ENCODE peak calls at places on chromosomes 5 and 9, in four cellular contexts. One of them, this sample, is unnamed.

GRCh38 chr5:151773979-151774378 is 2.2 kb downstream of the G3BP1 start:
- DNase-seq in astrocyte of the spinal cord: no peak
- DNase-seq in kidney: no peak
- DNase-seq in CD8-positive, alpha-beta T cell: no peak
- DNase-seq in this sample: no peak

GRCh38 chr5:95709967-95710650 is 21.0 kb upstream of the RHOBTB3 start:
- DNase-seq in astrocyte of the spinal cord: no peak
- DNase-seq in kidney: peak; percentile 74
- DNase-seq in CD8-positive, alpha-beta T cell: no peak
- DNase-seq in this sample: no peak

GRCh38 chr9:123225374-123225813 is 43.0 kb downstream of the STRBP start:
- DNase-seq in astrocyte of the spinal cord: peak; percentile 72
- DNase-seq in kidney: no peak
- DNase-seq in CD8-positive, alpha-beta T cell: peak; percentile 54
- DNase-seq in this sample: peak; percentile 15

GRCh38 chr9:5122542-5122941 is 62.9 kb downstream of the INSL6 start:
- DNase-seq in astrocyte of the spinal cord: no peak
- DNase-seq in kidney: no peak
- DNase-seq in CD8-positive, alpha-beta T cell: no peak
- DNase-seq in this sample: no peak

GRCh38 chr5:28632607-28633006 is 1594.2 kb upstream of the CDH9 start:
- DNase-seq in astrocyte of the spinal cord: no peak
- DNase-seq in kidney: no peak
- DNase-seq in CD8-positive, alpha-beta T cell: no peak
- DNase-seq in this sample: no peak

GRCh38 chr5:68962632-68963484 is 131.0 kb upstream of the SLC30A5 start:
- DNase-seq in astrocyte of the spinal cord: peak; percentile 68
- DNase-seq in kidney: peak; percentile 66
- DNase-seq in CD8-positive, alpha-beta T cell: no peak
- DNase-seq in this sample: no peak

GRCh38 chr9:4299006-4299795 is 667 bp downstream of the GLIS3 start:
- DNase-seq in astrocyte of the spinal cord: peak; percentile 63
- DNase-seq in kidney: peak; percentile 83
- DNase-seq in CD8-positive, alpha-beta T cell: peak; percentile 63
- DNase-seq in this sample: no peak

GRCh38 chr5:28012538-28012937 is 974.2 kb upstream of the CDH9 start:
- DNase-seq in astrocyte of the spinal cord: no peak
- DNase-seq in kidney: no peak
- DNase-seq in CD8-positive, alpha-beta T cell: no peak
- DNase-seq in this sample: no peak

GRCh38 chr5:546376-546908 is 22.2 kb upstream of the SLC9A3 start:
- DNase-seq in astrocyte of the spinal cord: no peak
- DNase-seq in kidney: no peak
- DNase-seq in CD8-positive, alpha-beta T cell: no peak
- DNase-seq in this sample: no peak

GRCh38 chr5:6307304-6307703 is 71.0 kb downstream of the MED10 start:
- DNase-seq in astrocyte of the spinal cord: no peak
- DNase-seq in kidney: no peak
- DNase-seq in CD8-positive, alpha-beta T cell: no peak
- DNase-seq in this sample: no peak

GRCh38 chr5:152052470-152052869 is 127.8 kb upstream of the GLRA1 start:
- DNase-seq in astrocyte of the spinal cord: no peak
- DNase-seq in kidney: no peak
- DNase-seq in CD8-positive, alpha-beta T cell: no peak
- DNase-seq in this sample: no peak

GRCh38 chr5:10288600-10289213 is 19.0 kb downstream of the CMBL start:
- DNase-seq in astrocyte of the spinal cord: no peak
- DNase-seq in kidney: peak; percentile 96
- DNase-seq in CD8-positive, alpha-beta T cell: peak; percentile 54
- DNase-seq in this sample: no peak

GRCh38 chr5:72082048-72082447 is 25.2 kb upstream of the MAP1B start:
- DNase-seq in astrocyte of the spinal cord: no peak
- DNase-seq in kidney: no peak
- DNase-seq in CD8-positive, alpha-beta T cell: no peak
- DNase-seq in this sample: no peak

GRCh38 chr9:91746357-91746756 is 203.7 kb downstream of the ROR2 start:
- DNase-seq in astrocyte of the spinal cord: no peak
- DNase-seq in kidney: no peak
- DNase-seq in CD8-positive, alpha-beta T cell: no peak
- DNase-seq in this sample: no peak

GRCh38 chr5:158938181-158938580 is 161.5 kb downstream of the EBF1 start:
- DNase-seq in astrocyte of the spinal cord: no peak
- DNase-seq in kidney: no peak
- DNase-seq in CD8-positive, alpha-beta T cell: no peak
- DNase-seq in this sample: no peak

GRCh38 chr9:121500165-121500478 is 478 bp upstream of the GGTA1 start:
- DNase-seq in astrocyte of the spinal cord: no peak
- DNase-seq in kidney: no peak
- DNase-seq in CD8-positive, alpha-beta T cell: no peak
- DNase-seq in this sample: no peak

GRCh38 chr9:121498150-121498486 is 1.5 kb downstream of the GGTA1 start:
- DNase-seq in astrocyte of the spinal cord: peak; percentile 73
- DNase-seq in kidney: no peak
- DNase-seq in CD8-positive, alpha-beta T cell: peak; percentile 51
- DNase-seq in this sample: peak; percentile 22

GRCh38 chr9:121499427-121500164 is at the start of gene GGTA1:
- DNase-seq in astrocyte of the spinal cord: peak; percentile 37
- DNase-seq in kidney: peak; percentile 87
- DNase-seq in CD8-positive, alpha-beta T cell: no peak
- DNase-seq in this sample: peak; percentile 22

GRCh38 chr9:121499177-121499426 is 542 bp downstream of the GGTA1 start:
- DNase-seq in astrocyte of the spinal cord: no peak
- DNase-seq in kidney: no peak
- DNase-seq in CD8-positive, alpha-beta T cell: no peak
- DNase-seq in this sample: no peak

DNA sequence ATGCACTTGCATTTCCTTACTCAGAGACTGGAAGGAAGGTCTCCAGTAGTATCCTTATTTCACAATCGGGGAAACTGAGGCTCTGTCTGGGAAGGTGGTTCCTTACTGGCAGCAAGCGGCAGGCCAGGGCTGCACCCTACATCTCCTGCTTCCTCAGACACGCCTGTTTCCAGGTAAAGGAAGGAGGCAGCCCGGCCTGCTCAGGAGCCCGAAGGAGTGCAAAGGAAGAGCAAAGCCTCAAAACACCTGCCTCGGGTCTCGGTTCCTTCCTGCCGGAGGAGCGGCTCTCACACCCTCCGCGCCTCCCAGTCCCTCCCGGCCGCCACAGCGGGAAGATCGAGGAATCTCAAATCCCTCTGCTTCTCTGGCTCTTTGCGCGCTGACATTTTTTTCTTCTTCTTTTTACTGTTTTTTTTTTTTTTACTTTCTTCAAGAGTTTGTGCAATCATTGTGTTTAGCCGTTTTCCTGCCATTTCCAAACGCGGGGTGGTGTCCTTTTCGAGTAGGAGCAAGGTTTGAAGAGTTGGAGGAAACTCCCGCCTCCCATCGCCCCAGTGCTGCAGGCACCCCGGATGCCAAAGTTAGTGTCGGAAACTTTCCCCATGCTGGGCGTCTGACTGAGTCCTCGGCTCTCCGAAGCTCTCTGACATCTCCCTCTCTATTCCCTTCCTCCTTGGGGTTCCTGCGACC is 1.0 kb downstream of the GGTA1 start:
- DNase-seq in astrocyte of the spinal cord: peak; percentile 21
- DNase-seq in kidney: no peak
- DNase-seq in CD8-positive, alpha-beta T cell: no peak
- DNase-seq in this sample: peak; percentile 8
- H3K4me3 ChIP-seq in astrocyte of the spinal cord: no peak overlapping the region
- H3K4me3 ChIP-seq in kidney: peak overlapping the region; percentile 58
- H3K4me3 ChIP-seq in CD8-positive, alpha-beta T cell: peak overlapping the region; percentile 47
- H3K4me3 ChIP-seq in this sample: peak overlapping the region; percentile 49

GRCh38 chr5:78509145-78509865 is 139.3 kb downstream of the LHFPL2 start:
- DNase-seq in astrocyte of the spinal cord: no peak
- DNase-seq in kidney: no peak
- DNase-seq in CD8-positive, alpha-beta T cell: peak; percentile 51
- DNase-seq in this sample: no peak

GRCh38 chr5:78511116-78511906 is 137.3 kb downstream of the LHFPL2 start:
- DNase-seq in astrocyte of the spinal cord: no peak
- DNase-seq in kidney: no peak
- DNase-seq in CD8-positive, alpha-beta T cell: no peak
- DNase-seq in this sample: no peak

GRCh38 chr5:78512440-78512839 is 136.1 kb downstream of the LHFPL2 start:
- DNase-seq in astrocyte of the spinal cord: no peak
- DNase-seq in kidney: no peak
- DNase-seq in CD8-positive, alpha-beta T cell: no peak
- DNase-seq in this sample: no peak

GRCh38 chr5:78508231-78508765 is 140.3 kb downstream of the LHFPL2 start:
- DNase-seq in astrocyte of the spinal cord: no peak
- DNase-seq in kidney: no peak
- DNase-seq in CD8-positive, alpha-beta T cell: no peak
- DNase-seq in this sample: no peak

DNA sequence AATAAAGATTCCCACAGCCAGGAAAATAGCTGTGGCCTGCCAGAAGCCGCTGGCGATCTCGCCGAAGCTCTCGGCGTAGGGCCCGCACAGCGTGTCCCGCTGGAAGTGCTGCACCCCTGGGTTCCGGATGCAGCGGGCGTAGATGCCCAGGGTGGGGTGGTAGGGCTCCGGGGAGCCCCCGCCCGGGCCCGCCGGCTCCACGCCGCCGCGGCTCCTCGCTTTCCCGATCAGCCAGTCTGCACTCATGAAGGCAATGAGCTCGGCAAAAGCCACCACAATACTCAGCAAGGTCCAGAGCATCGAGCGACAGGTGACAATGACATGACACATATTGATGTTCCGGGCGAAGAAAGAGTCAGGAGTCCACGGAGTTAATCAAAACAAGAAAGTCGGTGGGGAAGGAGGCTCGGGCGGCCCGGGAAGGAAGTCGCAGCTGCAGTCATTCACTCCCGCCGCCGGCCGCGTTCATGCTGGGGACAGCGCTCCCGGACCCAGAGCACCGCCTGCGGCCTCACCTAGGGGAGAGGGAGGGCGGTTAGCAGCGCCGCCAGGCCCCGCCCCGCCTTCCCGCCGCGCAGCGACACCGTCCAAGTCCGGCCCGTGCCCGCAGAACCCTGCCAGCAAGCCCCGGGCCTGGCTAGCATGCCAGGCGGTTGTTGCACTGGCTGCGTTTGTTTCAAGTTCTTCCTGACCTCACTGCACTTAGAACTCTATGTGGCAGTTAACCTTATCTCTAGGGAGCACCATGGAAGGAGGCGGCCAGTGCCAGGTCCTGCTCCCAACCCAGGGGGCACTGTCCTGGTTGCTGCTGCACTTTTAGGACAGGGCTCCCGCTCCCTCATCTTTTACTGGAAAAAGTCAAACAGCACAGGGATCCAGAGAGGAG is 138.4 kb downstream of the LHFPL2 start:
- DNase-seq in astrocyte of the spinal cord: no peak
- DNase-seq in kidney: peak; percentile 87
- DNase-seq in CD8-positive, alpha-beta T cell: peak; percentile 58
- DNase-seq in this sample: no peak
- H3K4me3 ChIP-seq in astrocyte of the spinal cord: no peak overlapping the region
- H3K4me3 ChIP-seq in kidney: no peak overlapping the region
- H3K4me3 ChIP-seq in CD8-positive, alpha-beta T cell: peak overlapping the region; percentile 57
- H3K4me3 ChIP-seq in this sample: peak overlapping the region; percentile 32

DNA sequence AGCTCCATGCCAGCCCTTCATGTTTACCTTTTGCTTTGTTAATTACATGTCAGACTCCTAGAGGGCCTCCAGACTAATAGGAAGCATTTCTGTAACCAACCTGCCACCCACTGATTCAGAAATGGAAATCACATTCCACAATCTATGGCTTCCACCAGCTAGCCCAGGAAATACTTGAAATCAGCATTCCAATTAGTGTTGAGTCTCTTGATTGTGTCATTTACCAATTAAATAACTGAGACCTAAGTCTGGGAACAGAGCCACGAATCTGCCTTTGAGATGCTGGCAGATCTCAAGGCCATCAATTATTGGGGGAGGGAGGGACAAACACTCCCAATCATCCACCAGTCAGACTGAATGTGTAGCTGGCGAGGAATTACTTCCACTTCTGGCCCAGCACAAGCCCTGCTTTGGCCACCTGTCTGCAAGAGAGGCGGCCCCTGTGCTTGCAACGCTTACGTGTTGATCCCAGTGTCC is 27.4 kb upstream of the SAP30L start:
- DNase-seq in astrocyte of the spinal cord: peak; percentile 31
- DNase-seq in kidney: no peak
- DNase-seq in CD8-positive, alpha-beta T cell: no peak
- DNase-seq in this sample: no peak
- H3K4me3 ChIP-seq in astrocyte of the spinal cord: no peak overlapping the region
- H3K4me3 ChIP-seq in kidney: no peak overlapping the region
- H3K4me3 ChIP-seq in CD8-positive, alpha-beta T cell: no peak overlapping the region
- H3K4me3 ChIP-seq in this sample: no peak overlapping the region

GRCh38 chr5:55610518-55610917 is 75.8 kb upstream of the PLPP1 start:
- DNase-seq in astrocyte of the spinal cord: no peak
- DNase-seq in kidney: no peak
- DNase-seq in CD8-positive, alpha-beta T cell: no peak
- DNase-seq in this sample: no peak
- H3K4me3 ChIP-seq in astrocyte of the spinal cord: no peak overlapping the region
- H3K4me3 ChIP-seq in kidney: no peak overlapping the region
- H3K4me3 ChIP-seq in CD8-positive, alpha-beta T cell: no peak overlapping the region
- H3K4me3 ChIP-seq in this sample: no peak overlapping the region

This sample was measured in skeletal muscle cell.